ENCODE peak calls at places on chromosome 18, in four cellular contexts. O is A549, N is esophagus squamous epithelium, Q is HCT116. K is an unnamed sample.

GRCh38 chr18:11726556-11726955 is 37.5 kb downstream of the GNAL start:
- DNase-seq in O (no peak), Q (no peak), N (no peak), K (no peak)

GRCh38 chr18:24185805-24186204 is 46.9 kb downstream of the CABYR start:
- DNase-seq in N (no peak), Q (no peak), O (no peak), K (no peak)

GRCh38 chr18:38473535-38473934 is 907.9 kb upstream of the CELF4 start:
- DNase-seq in O (no peak), Q (no peak), N (no peak), K (no peak)

GRCh38 chr18:79489048-79489899 is 93.5 kb downstream of the NFATC1 start:
- DNase-seq in N (no peak), O (no peak), Q (no peak), K (no peak)

GRCh38 chr18:68837665-68838390 is 39.9 kb downstream of the CCDC102B start:
- DNase-seq in O (no peak), N (no peak), Q (no peak), K (no peak)

GRCh38 chr18:6866552-6866951 is 137.0 kb downstream of the ARHGAP28 start:
- DNase-seq in Q (no peak), O (no peak), N (no peak), K (no peak)

GRCh38 chr18:78069784-78070664 is 820.4 kb downstream of the GALR1 start:
- DNase-seq in Q (no peak), O (no peak), N (no peak), K (no peak)

GRCh38 chr18:58058720-58059119 is 14.7 kb downstream of the NEDD4L start:
- DNase-seq in O (no peak), Q (no peak), N (no peak), K (no peak)

GRCh38 chr18:58997811-58998337 is 133.2 kb downstream of the ZNF532 start:
- DNase-seq in O (no peak), N (no peak), Q (no peak), K (no peak)

GRCh38 chr18:36934884-36935283 is 106.0 kb downstream of the KIAA1328 start:
- DNase-seq in O (no peak), Q (no peak), N (no peak), K (no peak)

GRCh38 chr18:25234740-25235345 is 117.1 kb downstream of the ZNF521 start:
- DNase-seq in Q (no peak), O (no peak), N (no peak), K (no peak)

GRCh38 chr18:3246636-3247242 is 862 bp upstream of the MYL12A start:
- DNase-seq in O (no peak), N (no peak), Q (no peak), K (peak; percentile 49)

GRCh38 chr18:48230459-48231113 is 178.6 kb downstream of the ZBTB7C start:
- DNase-seq in N (no peak), O (peak; percentile 76), Q (peak; percentile 57), K (no peak)

GRCh38 chr18:43620936-43621335 is 343.6 kb upstream of the SYT4 start:
- DNase-seq in Q (no peak), O (peak; percentile 8), N (no peak), K (no peak)

GRCh38 chr18:12786669-12787068 is 83.8 kb downstream of the PSMG2 start:
- DNase-seq in N (no peak), Q (no peak), O (no peak), K (no peak)

GRCh38 chr18:73340135-73340934 is 472.5 kb upstream of the NETO1 start:
- DNase-seq in N (no peak), O (no peak), Q (no peak), K (no peak)

GRCh38 chr18:26561769-26562168 is 13.4 kb upstream of the KCTD1 start:
- DNase-seq in Q (no peak), O (no peak), N (no peak), K (no peak)

GRCh38 chr18:59823611-59824195 is 76.1 kb upstream of the PMAIP1 start:
- DNase-seq in Q (peak; percentile 67), O (peak; percentile 27), N (no peak), K (peak; percentile 62)

GRCh38 chr18:8745355-8746014 is 40.1 kb downstream of the MTCL1 start:
- DNase-seq in O (no peak), Q (no peak), N (no peak), K (no peak)

GRCh38 chr18:67467188-67467587 is 49.3 kb downstream of the DSEL start:
- DNase-seq in N (no peak), O (no peak), Q (no peak), K (no peak)

GRCh38 chr18:50586710-50587109 is 26.8 kb downstream of the MAPK4 start:
- DNase-seq in O (no peak), Q (no peak), N (no peak), K (no peak)

GRCh38 chr18:78073275-78073674 is 823.6 kb downstream of the GALR1 start:
- DNase-seq in O (no peak), N (no peak), Q (no peak), K (no peak)

GRCh38 chr18:12960846-12961397 is 13.1 kb downstream of the SEH1L start:
- DNase-seq in Q (no peak), N (no peak), O (no peak), K (no peak)

GRCh38 chr18:48802543-48803428 is 148.0 kb downstream of the SMAD7 start:
- DNase-seq in O (no peak), Q (no peak), N (no peak), K (no peak)

GRCh38 chr18:26863921-26864497 is 1.5 kb downstream of the AQP4 start:
- DNase-seq in O (no peak), Q (no peak), N (no peak), K (no peak)

GRCh38 chr18:51867767-51868166 is 472.2 kb upstream of the DCC start:
- DNase-seq in Q (no peak), O (no peak), N (no peak), K (no peak)

GRCh38 chr18:44733069-44733753 is 52.5 kb downstream of the SETBP1 start:
- DNase-seq in N (no peak), Q (no peak), O (peak; percentile 10), K (no peak)

GRCh38 chr18:58637197-58637596 is 8.3 kb upstream of the ALPK2 start:
- DNase-seq in Q (no peak), N (no peak), O (no peak), K (no peak)

GRCh38 chr18:26574958-26575864 is 26.9 kb upstream of the KCTD1 start:
- DNase-seq in N (no peak), O (peak; percentile 64), Q (no peak), K (peak; percentile 38)

GRCh38 chr18:79905389-79905911 is 46.0 kb downstream of the SLC66A2 start:
- DNase-seq in N (no peak), Q (no peak), O (no peak), K (no peak)

GRCh38 chr18:28735731-28736130 is 558.8 kb upstream of the CDH2 start:
- DNase-seq in O (no peak), Q (no peak), N (no peak), K (no peak)

GRCh38 chr18:36419913-36420531 is 122.5 kb downstream of the FHOD3 start:
- DNase-seq in O (no peak), N (no peak), Q (peak; percentile 60), K (no peak)

GRCh38 chr18:49335677-49336076 is 124.8 kb downstream of the DYM start:
- DNase-seq in O (no peak), Q (no peak), N (no peak), K (no peak)

GRCh38 chr18:59715966-59716369 is 18.7 kb upstream of the CCBE1 start:
- DNase-seq in N (no peak), O (peak; percentile 40), Q (peak; percentile 8), K (no peak)

GRCh38 chr18:79576686-79577351 is 102.8 kb upstream of the CTDP1 start:
- DNase-seq in N (no peak), Q (no peak), O (no peak), K (peak; percentile 91)

GRCh38 chr18:75230210-75231052 is 19.8 kb downstream of the TSHZ1 start:
- DNase-seq in N (no peak), O (no peak), Q (no peak), K (no peak)
- H3K4me1 ChIP-seq in N (peaks cover 61% of the 10 kb centered on the region), O (peaks cover 5% of the 10 kb centered on the region), Q (no peaks in the 10 kb centered on the region), K (peaks cover 51% of the 10 kb centered on the region)

GRCh38 chr18:22167471-22168151 is 1.8 kb upstream of the GATA6 start:
- DNase-seq in O (peak; percentile 41), N (no peak), Q (no peak), K (peak; percentile 53)
- TF ChIP-seq POLR2A in O (no peak), N (no peak), Q (no peak), K (no peak)

GRCh38 chr18:69981948-69982347 is 34.3 kb upstream of the CD226 start:
- DNase-seq in O (no peak), N (no peak), Q (no peak), K (no peak)

GRCh38 chr18:69978743-69979715 is 31.4 kb upstream of the CD226 start:
- DNase-seq in N (no peak), O (no peak), Q (no peak), K (no peak)

GRCh38 chr18:69980982-69981804 is 33.5 kb upstream of the CD226 start:
- DNase-seq in Q (no peak), N (no peak), O (no peak), K (no peak)

GRCh38 chr18:69982417-69982816 is 34.7 kb upstream of the CD226 start:
- DNase-seq in O (no peak), Q (no peak), N (no peak), K (no peak)

DNA sequence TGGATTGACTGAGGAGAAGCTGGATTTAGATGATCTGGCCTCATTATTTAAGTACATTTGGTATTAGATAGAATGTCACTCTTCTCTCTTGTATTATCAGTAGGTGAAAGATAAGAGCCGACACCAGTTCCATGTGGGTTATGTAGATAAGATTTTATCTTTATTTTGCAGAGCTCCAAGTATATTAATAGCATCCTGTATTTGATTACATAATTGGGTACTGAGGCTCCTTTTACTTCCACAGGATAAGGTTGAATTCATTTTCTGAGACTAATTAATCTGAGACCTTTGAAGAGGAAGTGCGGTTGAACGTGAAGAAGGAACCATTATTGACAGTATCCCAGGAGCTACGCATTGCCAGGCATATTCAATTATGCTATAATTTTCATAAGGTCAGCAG is 32.8 kb upstream of the CD226 start:
- DNase-seq in Q (no peak), O (no peak), N (no peak), K (no peak)
- H3K4me1 ChIP-seq in Q (no peaks in the 10 kb centered on the region), O (no peaks in the 10 kb centered on the region), N (no peaks in the 10 kb centered on the region), K (peaks cover 13% of the 10 kb centered on the region)

GRCh38 chr18:32372047-32372380 is 98.7 kb downstream of the GAREM1 start:
- DNase-seq in N (no peak), O (no peak), Q (no peak), K (no peak)

GRCh38 chr18:32371384-32371783 is 99.3 kb downstream of the GAREM1 start:
- DNase-seq in Q (no peak), N (no peak), O (no peak), K (no peak)

GRCh38 chr18:32373995-32374394 is 96.7 kb downstream of the GAREM1 start:
- DNase-seq in Q (peak; percentile 53), O (no peak), N (no peak), K (no peak)

GRCh38 chr18:32373505-32373904 is 97.2 kb downstream of the GAREM1 start:
- DNase-seq in Q (no peak), O (no peak), N (no peak), K (no peak)

DNA sequence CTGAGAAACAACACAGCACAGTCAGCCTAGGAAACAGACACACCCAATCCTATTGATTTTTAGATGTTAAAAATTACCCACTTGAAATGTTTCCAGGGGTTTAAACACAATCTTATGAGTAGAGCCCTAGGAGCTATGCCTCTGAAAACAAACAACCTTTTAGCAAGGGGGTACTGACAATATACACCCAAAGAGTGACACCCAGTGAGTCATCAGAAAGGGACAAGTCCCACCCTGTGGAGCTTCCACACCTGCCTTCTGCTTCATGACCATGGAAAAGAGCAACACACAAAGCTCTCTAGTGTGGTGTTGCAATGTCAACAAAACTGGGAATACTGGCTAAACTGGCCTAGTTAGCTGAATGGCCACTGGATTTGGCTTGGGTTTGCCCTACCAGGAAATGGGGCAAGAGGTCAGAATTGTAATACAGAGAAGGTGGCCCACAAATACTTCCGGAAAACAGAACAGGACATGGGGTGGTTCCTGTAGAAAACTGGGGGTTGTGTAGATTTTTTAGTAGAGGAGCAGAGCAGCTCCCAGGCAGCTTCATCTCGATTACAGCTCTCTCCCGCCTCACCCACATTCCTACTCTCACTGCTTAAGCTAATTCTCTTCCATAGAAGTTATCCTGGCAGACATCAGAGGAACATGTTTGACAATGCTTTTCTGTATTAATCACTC is 98.2 kb downstream of the GAREM1 start:
- DNase-seq in N (no peak), Q (peak; percentile 91), O (peak; percentile 8), K (no peak)
- TF ChIP-seq POLR2A in N (no peak), Q (no peak), O (no peak), K (no peak)